ENCODE peak calls at places on chromosomes 2 and 18, in nine cellular contexts. E is AG10803, V is SK-N-SH, Z is foreskin fibroblast, Y is neural progenitor cell, W is AG04450, F is epithelial cell of esophagus, C is astrocyte of the spinal cord, G is body of pancreas. R is an unnamed sample.

GRCh38 chr2:6283259-6283658 is 582.4 kb downstream of the CMPK2 start:
- DNase-seq in E (no peak), V (no peak), Z (no peak), Y (no peak), W (no peak), F (no peak), C (no peak), G (no peak), R (no peak)

GRCh38 chr2:118055512-118056164 is 32.6 kb upstream of the INSIG2 start:
- DNase-seq in E (no peak), V (no peak), Z (no peak), Y (no peak), W (no peak), F (no peak), C (no peak), G (no peak), R (no peak)

GRCh38 chr2:103739216-103739615 is 977.4 kb downstream of the TMEM182 start:
- DNase-seq in E (no peak), V (no peak), Z (no peak), Y (no peak), W (no peak), F (no peak), C (no peak), G (no peak), R (no peak)

GRCh38 chr2:124953921-124954320 is 928.8 kb downstream of the CNTNAP5 start:
- DNase-seq in E (no peak), V (no peak), Z (no peak), Y (peak), W (no peak), F (no peak), C (no peak), G (no peak), R (no peak)

GRCh38 chr2:239814136-239814916 is 210.8 kb downstream of the NDUFA10 start:
- DNase-seq in E (peak), V (no peak), Z (no peak), Y (no peak), W (no peak), F (no peak), C (no peak), G (no peak), R (no peak)

GRCh38 chr18:46289931-46290330 is 185.7 kb downstream of the HAUS1 start:
- DNase-seq in E (no peak), V (no peak), Z (no peak), Y (no peak), W (no peak), F (no peak), C (no peak), G (no peak), R (no peak)

GRCh38 chr18:9613550-9614400 is 584 bp downstream of the PPP4R1 start:
- DNase-seq in E (peak), V (peak), Z (no peak), Y (peak), W (no peak), F (peak), C (peak), G (peak), R (no peak)

GRCh38 chr2:126907671-126908070 is 9.0 kb downstream of the TEX51 start:
- DNase-seq in E (no peak), V (peak), Z (no peak), Y (no peak), W (no peak), F (no peak), C (no peak), G (no peak), R (no peak)

GRCh38 chr2:101387151-101387807 is at the start of gene CREG2:
- DNase-seq in E (peak), V (peak), Z (peak), Y (peak), W (no peak), F (peak), C (peak), G (peak), R (peak)

GRCh38 chr2:158125756-158126498 is 24.3 kb downstream of the UPP2 start:
- DNase-seq in E (no peak), V (no peak), Z (no peak), Y (no peak), W (no peak), F (peak), C (no peak), G (no peak), R (no peak)

GRCh38 chr2:176653856-176654443 is 384.7 kb downstream of the MTX2 start:
- DNase-seq in E (peak), V (peak), Z (peak), Y (peak), W (peak), F (peak), C (peak), G (peak), R (peak)

GRCh38 chr2:62382757-62383156 is 123.2 kb downstream of the TMEM17 start:
- DNase-seq in E (peak), V (no peak), Z (no peak), Y (no peak), W (no peak), F (no peak), C (no peak), G (no peak), R (no peak)

GRCh38 chr2:23073041-23073440 is 311.9 kb upstream of the KLHL29 start:
- DNase-seq in E (no peak), V (no peak), Z (no peak), Y (no peak), W (no peak), F (no peak), C (no peak), G (no peak), R (no peak)

GRCh38 chr2:19205983-19206533 is 152.4 kb downstream of the OSR1 start:
- DNase-seq in E (peak), V (no peak), Z (no peak), Y (no peak), W (no peak), F (no peak), C (no peak), G (no peak), R (no peak)

GRCh38 chr2:166784296-166784946 is 103.9 kb upstream of the XIRP2 start:
- DNase-seq in E (no peak), V (no peak), Z (no peak), Y (no peak), W (no peak), F (no peak), C (no peak), G (no peak), R (no peak)

GRCh38 chr18:39772155-39772919 is 2182.7 kb upstream of the PIK3C3 start:
- DNase-seq in E (no peak), V (no peak), Z (peak), Y (no peak), W (no peak), F (peak), C (peak), G (no peak), R (peak)

GRCh38 chr18:79600596-79600995 is 79.0 kb upstream of the CTDP1 start:
- DNase-seq in E (no peak), V (no peak), Z (no peak), Y (no peak), W (no peak), F (no peak), C (no peak), G (no peak), R (no peak)

GRCh38 chr2:205024822-205025518 is 479.7 kb downstream of the PARD3B start:
- DNase-seq in E (peak), V (peak), Z (peak), Y (no peak), W (peak), F (peak), C (peak), G (peak), R (peak)

GRCh38 chr2:15706986-15707632 is 115.4 kb downstream of the DDX1 start:
- DNase-seq in E (no peak), V (no peak), Z (no peak), Y (no peak), W (no peak), F (no peak), C (no peak), G (no peak), R (no peak)

GRCh38 chr18:25062720-25063119 is 289.2 kb downstream of the ZNF521 start:
- DNase-seq in E (no peak), V (no peak), Z (no peak), Y (no peak), W (no peak), F (no peak), C (no peak), G (no peak), R (no peak)

GRCh38 chr2:5694016-5694690 is 2.0 kb downstream of the SOX11 start:
- DNase-seq in E (no peak), V (peak), Z (no peak), Y (peak), W (no peak), F (no peak), C (peak), G (no peak), R (no peak)

GRCh38 chr2:30714811-30715709 is 92.2 kb downstream of the CAPN13 start:
- DNase-seq in E (peak), V (no peak), Z (no peak), Y (peak), W (no peak), F (no peak), C (no peak), G (no peak), R (no peak)

GRCh38 chr2:8980096-8980495 is 23.4 kb downstream of the MBOAT2 start:
- DNase-seq in E (peak), V (no peak), Z (no peak), Y (no peak), W (no peak), F (no peak), C (peak), G (no peak), R (peak)

GRCh38 chr2:58594175-58594574 is 353.1 kb upstream of the FANCL start:
- DNase-seq in E (no peak), V (peak), Z (no peak), Y (peak), W (no peak), F (peak), C (no peak), G (peak), R (no peak)

GRCh38 chr2:17617955-17618354 is 77.5 kb downstream of the VSNL1 start:
- DNase-seq in E (no peak), V (no peak), Z (no peak), Y (no peak), W (no peak), F (no peak), C (no peak), G (no peak), R (no peak)

GRCh38 chr2:71728036-71728435 is 274.7 kb downstream of the DYSF start:
- DNase-seq in E (no peak), V (no peak), Z (no peak), Y (no peak), W (no peak), F (no peak), C (no peak), G (no peak), R (no peak)

GRCh38 chr2:196191541-196191940 is 20.2 kb upstream of the STK17B start:
- DNase-seq in E (no peak), V (no peak), Z (no peak), Y (no peak), W (no peak), F (no peak), C (no peak), G (no peak), R (no peak)
- H3K4me3 ChIP-seq in E (no peak), V (no peak), Z (no peak), Y (no peak), W (no peak), F (no peak), C (no peak), G (no peak), R (no peak)

GRCh38 chr2:224982226-224982625 is 60.0 kb downstream of the DOCK10 start:
- DNase-seq in E (peak), V (peak), Z (no peak), Y (no peak), W (no peak), F (no peak), C (peak), G (peak), R (no peak)
- H3K4me3 ChIP-seq in E (no peak), V (peak), Z (peak), Y (no peak), W (peak), F (no peak), C (no peak), G (no peak), R (peak)

GRCh38 chr2:191220671-191221070 is 24.5 kb upstream of the MYO1B start:
- DNase-seq in E (no peak), V (no peak), Z (no peak), Y (no peak), W (no peak), F (no peak), C (no peak), G (no peak), R (no peak)
- H3K4me3 ChIP-seq in E (no peak), V (no peak), Z (no peak), Y (no peak), W (no peak), F (no peak), C (no peak), G (no peak), R (no peak)

GRCh38 chr2:233115121-233115520 is 55.0 kb downstream of the INPP5D start:
- DNase-seq in E (no peak), V (no peak), Z (no peak), Y (no peak), W (no peak), F (no peak), C (no peak), G (no peak), R (no peak)
- H3K4me3 ChIP-seq in E (no peak), V (no peak), Z (no peak), Y (no peak), W (no peak), F (no peak), C (no peak), G (no peak), R (no peak)

R was measured in skeletal muscle cell.